ENCODE peak calls at places on chromosomes 7 and 10, in ten cellular contexts. One of them, this sample, is unnamed.

GRCh38 chr7:127017196-127017595 is 235.5 kb downstream of the GRM8 start:
- DNase-seq in lower lobe of right lung: no peak
- DNase-seq in GM23338: no peak
- DNase-seq in cardiac muscle cell: no peak
- DNase-seq in naive thymus-derived CD4-positive, alpha-beta T cell: no peak
- DNase-seq in tibial nerve: no peak
- DNase-seq in CD8-positive, alpha-beta memory T cell: no peak
- DNase-seq in spleen: no peak
- DNase-seq in effector memory CD4-positive, alpha-beta T cell: no peak
- DNase-seq in ovary: no peak
- DNase-seq in this sample: no peak

GRCh38 chr10:105797234-105797890 is 1156.3 kb downstream of the SORCS3 start:
- DNase-seq in ovary: no peak
- DNase-seq in effector memory CD4-positive, alpha-beta T cell: no peak
- DNase-seq in GM23338: peak; percentile 69
- DNase-seq in spleen: no peak
- DNase-seq in tibial nerve: no peak
- DNase-seq in cardiac muscle cell: peak; percentile 51
- DNase-seq in lower lobe of right lung: no peak
- DNase-seq in CD8-positive, alpha-beta memory T cell: no peak
- DNase-seq in naive thymus-derived CD4-positive, alpha-beta T cell: no peak
- DNase-seq in this sample: no peak

GRCh38 chr10:13450078-13450477 is 78.7 kb downstream of the BEND7 start:
- DNase-seq in naive thymus-derived CD4-positive, alpha-beta T cell: no peak
- DNase-seq in ovary: no peak
- DNase-seq in spleen: no peak
- DNase-seq in GM23338: no peak
- DNase-seq in CD8-positive, alpha-beta memory T cell: no peak
- DNase-seq in effector memory CD4-positive, alpha-beta T cell: no peak
- DNase-seq in cardiac muscle cell: no peak
- DNase-seq in tibial nerve: no peak
- DNase-seq in lower lobe of right lung: no peak
- DNase-seq in this sample: no peak

GRCh38 chr10:18777258-18777657 is 118.0 kb downstream of the ARL5B start:
- DNase-seq in CD8-positive, alpha-beta memory T cell: no peak
- DNase-seq in tibial nerve: no peak
- DNase-seq in effector memory CD4-positive, alpha-beta T cell: no peak
- DNase-seq in ovary: no peak
- DNase-seq in naive thymus-derived CD4-positive, alpha-beta T cell: no peak
- DNase-seq in lower lobe of right lung: no peak
- DNase-seq in spleen: no peak
- DNase-seq in GM23338: no peak
- DNase-seq in cardiac muscle cell: no peak
- DNase-seq in this sample: no peak

GRCh38 chr10:62010366-62010765 is 108.9 kb downstream of the ARID5B start:
- DNase-seq in naive thymus-derived CD4-positive, alpha-beta T cell: no peak
- DNase-seq in cardiac muscle cell: no peak
- DNase-seq in GM23338: no peak
- DNase-seq in CD8-positive, alpha-beta memory T cell: no peak
- DNase-seq in spleen: no peak
- DNase-seq in effector memory CD4-positive, alpha-beta T cell: no peak
- DNase-seq in ovary: no peak
- DNase-seq in tibial nerve: no peak
- DNase-seq in lower lobe of right lung: no peak
- DNase-seq in this sample: no peak

GRCh38 chr7:146067880-146068279 is 48.7 kb upstream of the CNTNAP2 start:
- DNase-seq in GM23338: no peak
- DNase-seq in ovary: no peak
- DNase-seq in CD8-positive, alpha-beta memory T cell: no peak
- DNase-seq in tibial nerve: no peak
- DNase-seq in naive thymus-derived CD4-positive, alpha-beta T cell: no peak
- DNase-seq in spleen: no peak
- DNase-seq in lower lobe of right lung: no peak
- DNase-seq in effector memory CD4-positive, alpha-beta T cell: no peak
- DNase-seq in cardiac muscle cell: peak; percentile 77
- DNase-seq in this sample: peak; percentile 32

GRCh38 chr10:94042001-94042813 is 48.5 kb downstream of the PLCE1 start:
- DNase-seq in CD8-positive, alpha-beta memory T cell: no peak
- DNase-seq in GM23338: peak; percentile 61
- DNase-seq in cardiac muscle cell: no peak
- DNase-seq in spleen: no peak
- DNase-seq in naive thymus-derived CD4-positive, alpha-beta T cell: no peak
- DNase-seq in effector memory CD4-positive, alpha-beta T cell: no peak
- DNase-seq in ovary: no peak
- DNase-seq in tibial nerve: no peak
- DNase-seq in lower lobe of right lung: no peak
- DNase-seq in this sample: no peak

GRCh38 chr10:73907841-73908517 is 3.0 kb upstream of the PLAU start:
- DNase-seq in cardiac muscle cell: no peak
- DNase-seq in spleen: no peak
- DNase-seq in effector memory CD4-positive, alpha-beta T cell: no peak
- DNase-seq in ovary: no peak
- DNase-seq in GM23338: no peak
- DNase-seq in lower lobe of right lung: peak; percentile 67
- DNase-seq in tibial nerve: peak; percentile 50
- DNase-seq in CD8-positive, alpha-beta memory T cell: no peak
- DNase-seq in naive thymus-derived CD4-positive, alpha-beta T cell: no peak
- DNase-seq in this sample: no peak

DNA sequence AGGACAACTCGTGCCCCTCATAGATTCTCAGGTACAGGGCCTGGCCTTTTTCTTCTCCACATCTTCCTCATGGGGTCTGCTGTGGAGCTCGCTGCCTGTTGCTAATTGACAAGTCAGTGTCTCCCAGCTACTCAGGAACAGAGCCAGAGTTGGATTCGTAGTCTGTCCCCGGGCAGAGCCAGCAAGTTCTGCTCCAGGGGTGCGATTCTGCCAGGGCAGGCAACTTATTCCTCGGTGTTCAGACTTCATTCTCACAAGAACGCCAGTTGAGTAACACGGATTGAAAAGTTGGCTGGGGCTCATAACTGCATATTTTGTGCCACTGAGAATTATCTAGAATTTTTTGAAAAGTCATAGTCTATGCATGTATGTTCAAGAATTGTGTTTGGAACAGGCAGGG is 336.7 kb upstream of the NPVF start:
- DNase-seq in effector memory CD4-positive, alpha-beta T cell: no peak
- DNase-seq in ovary: no peak
- DNase-seq in cardiac muscle cell: no peak
- DNase-seq in tibial nerve: peak; percentile 21
- DNase-seq in CD8-positive, alpha-beta memory T cell: no peak
- DNase-seq in lower lobe of right lung: no peak
- DNase-seq in GM23338: no peak
- DNase-seq in naive thymus-derived CD4-positive, alpha-beta T cell: no peak
- DNase-seq in spleen: no peak
- DNase-seq in this sample: peak; percentile 59
- H3K4me3 ChIP-seq in effector memory CD4-positive, alpha-beta T cell: no peak overlapping the region
- H3K4me3 ChIP-seq in ovary: no peak overlapping the region
- H3K4me3 ChIP-seq in cardiac muscle cell: no peak overlapping the region
- H3K4me3 ChIP-seq in tibial nerve: no peak overlapping the region
- H3K4me3 ChIP-seq in CD8-positive, alpha-beta memory T cell: no peak overlapping the region
- H3K4me3 ChIP-seq in lower lobe of right lung: no peak overlapping the region
- H3K4me3 ChIP-seq in GM23338: no peak overlapping the region
- H3K4me3 ChIP-seq in naive thymus-derived CD4-positive, alpha-beta T cell: no peak overlapping the region
- H3K4me3 ChIP-seq in spleen: no peak overlapping the region
- H3K4me3 ChIP-seq in this sample: no peak overlapping the region

DNA sequence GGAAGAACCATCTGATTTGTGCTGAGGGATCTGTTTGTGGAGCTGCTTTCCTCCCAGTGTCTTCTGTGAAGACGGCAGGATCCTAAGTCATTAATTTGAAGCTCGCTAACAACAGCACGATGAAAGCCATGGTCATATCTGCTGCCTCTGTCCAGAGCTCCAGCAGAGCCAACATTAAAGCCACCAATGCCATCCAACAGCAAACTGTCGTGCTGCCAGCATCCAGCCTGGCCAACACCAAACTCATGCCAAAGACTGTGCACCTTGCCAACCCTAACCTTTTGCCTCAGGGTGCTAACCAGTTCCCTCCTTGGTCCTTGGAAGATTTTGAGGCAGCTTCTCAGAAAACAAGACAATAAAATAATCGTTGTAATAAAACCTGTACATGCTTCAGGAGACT is 36.2 kb downstream of the HTR5A start:
- DNase-seq in cardiac muscle cell: no peak
- DNase-seq in ovary: no peak
- DNase-seq in spleen: no peak
- DNase-seq in CD8-positive, alpha-beta memory T cell: no peak
- DNase-seq in lower lobe of right lung: no peak
- DNase-seq in tibial nerve: no peak
- DNase-seq in naive thymus-derived CD4-positive, alpha-beta T cell: no peak
- DNase-seq in GM23338: no peak
- DNase-seq in effector memory CD4-positive, alpha-beta T cell: no peak
- DNase-seq in this sample: no peak
- H3K27ac ChIP-seq in cardiac muscle cell: no peak overlapping the region
- H3K27ac ChIP-seq in ovary: no peak overlapping the region
- H3K27ac ChIP-seq in spleen: no peak overlapping the region
- H3K27ac ChIP-seq in CD8-positive, alpha-beta memory T cell: no peak overlapping the region
- H3K27ac ChIP-seq in lower lobe of right lung: no peak overlapping the region
- H3K27ac ChIP-seq in tibial nerve: no peak overlapping the region
- H3K27ac ChIP-seq in naive thymus-derived CD4-positive, alpha-beta T cell: no peak overlapping the region
- H3K27ac ChIP-seq in GM23338: no peak overlapping the region
- H3K27ac ChIP-seq in effector memory CD4-positive, alpha-beta T cell: no peak overlapping the region
- H3K27ac ChIP-seq in this sample: no peak overlapping the region

DNA sequence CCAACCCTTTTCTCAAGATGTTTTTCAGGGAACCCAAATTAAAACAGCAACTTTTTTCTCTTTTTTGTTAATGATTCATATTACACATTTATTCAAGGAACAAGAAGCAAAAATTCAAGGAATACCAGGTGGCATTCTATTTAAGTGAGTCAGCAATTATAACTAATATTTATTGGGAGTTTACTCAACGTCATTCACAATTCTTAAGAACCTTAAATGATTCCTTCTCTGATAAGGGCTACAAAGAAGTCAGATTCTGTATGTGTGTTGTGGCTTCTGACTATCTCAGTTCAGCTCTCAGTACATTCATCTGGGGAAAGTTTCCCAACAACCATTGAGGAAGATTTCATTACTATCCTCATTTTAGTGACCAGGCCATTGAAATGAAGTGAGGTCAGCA is 470.7 kb upstream of the AKR1E2 start:
- DNase-seq in CD8-positive, alpha-beta memory T cell: no peak
- DNase-seq in tibial nerve: no peak
- DNase-seq in effector memory CD4-positive, alpha-beta T cell: no peak
- DNase-seq in lower lobe of right lung: no peak
- DNase-seq in cardiac muscle cell: no peak
- DNase-seq in ovary: no peak
- DNase-seq in spleen: no peak
- DNase-seq in GM23338: no peak
- DNase-seq in naive thymus-derived CD4-positive, alpha-beta T cell: no peak
- DNase-seq in this sample: no peak
- H3K4me1 ChIP-seq in CD8-positive, alpha-beta memory T cell: no peaks in the 10 kb centered on the region
- H3K4me1 ChIP-seq in tibial nerve: no peaks in the 10 kb centered on the region
- H3K4me1 ChIP-seq in effector memory CD4-positive, alpha-beta T cell: no peaks in the 10 kb centered on the region
- H3K4me1 ChIP-seq in lower lobe of right lung: peaks cover 7% of the 10 kb centered on the region
- H3K4me1 ChIP-seq in cardiac muscle cell: peaks cover 5% of the 10 kb centered on the region
- H3K4me1 ChIP-seq in ovary: no peaks in the 10 kb centered on the region
- H3K4me1 ChIP-seq in spleen: no peaks in the 10 kb centered on the region
- H3K4me1 ChIP-seq in GM23338: peaks cover 6% of the 10 kb centered on the region
- H3K4me1 ChIP-seq in naive thymus-derived CD4-positive, alpha-beta T cell: no peaks in the 10 kb centered on the region
- H3K4me1 ChIP-seq in this sample: peaks cover 3% of the 10 kb centered on the region

GRCh38 chr7:117086788-117087187 is 133.5 kb downstream of the ST7 start:
- DNase-seq in tibial nerve: no peak
- DNase-seq in CD8-positive, alpha-beta memory T cell: no peak
- DNase-seq in lower lobe of right lung: no peak
- DNase-seq in ovary: no peak
- DNase-seq in effector memory CD4-positive, alpha-beta T cell: no peak
- DNase-seq in spleen: no peak
- DNase-seq in GM23338: no peak
- DNase-seq in naive thymus-derived CD4-positive, alpha-beta T cell: no peak
- DNase-seq in cardiac muscle cell: no peak
- DNase-seq in this sample: no peak
- H3K4me3 ChIP-seq in tibial nerve: no peak overlapping the region
- H3K4me3 ChIP-seq in CD8-positive, alpha-beta memory T cell: no peak overlapping the region
- H3K4me3 ChIP-seq in lower lobe of right lung: no peak overlapping the region
- H3K4me3 ChIP-seq in ovary: no peak overlapping the region
- H3K4me3 ChIP-seq in effector memory CD4-positive, alpha-beta T cell: no peak overlapping the region
- H3K4me3 ChIP-seq in spleen: no peak overlapping the region
- H3K4me3 ChIP-seq in GM23338: no peak overlapping the region
- H3K4me3 ChIP-seq in naive thymus-derived CD4-positive, alpha-beta T cell: no peak overlapping the region
- H3K4me3 ChIP-seq in cardiac muscle cell: no peak overlapping the region
- H3K4me3 ChIP-seq in this sample: no peak overlapping the region

DNA sequence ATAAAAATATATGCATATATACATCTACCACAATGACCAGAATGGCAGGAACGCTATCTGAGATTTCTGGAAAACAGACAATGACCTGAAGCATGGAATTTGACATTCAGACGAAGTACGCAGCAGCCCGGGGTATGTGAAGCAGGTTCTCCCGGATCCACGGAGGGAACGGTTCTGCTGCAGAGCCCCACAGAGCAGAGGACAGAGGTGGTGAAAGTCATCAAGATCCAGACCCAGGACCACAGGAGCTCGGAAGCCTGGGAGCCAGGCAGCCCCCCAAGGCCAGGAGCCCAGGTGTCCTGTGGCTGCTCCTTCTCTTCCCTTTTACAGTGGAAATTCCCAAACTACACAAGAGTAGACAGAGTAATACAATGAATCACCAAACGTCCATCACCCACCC is 42.1 kb upstream of the DNAAF5 start:
- DNase-seq in tibial nerve: no peak
- DNase-seq in naive thymus-derived CD4-positive, alpha-beta T cell: no peak
- DNase-seq in ovary: no peak
- DNase-seq in effector memory CD4-positive, alpha-beta T cell: no peak
- DNase-seq in GM23338: no peak
- DNase-seq in cardiac muscle cell: no peak
- DNase-seq in CD8-positive, alpha-beta memory T cell: no peak
- DNase-seq in lower lobe of right lung: no peak
- DNase-seq in spleen: peak; percentile 55
- DNase-seq in this sample: no peak
- H3K27ac ChIP-seq in tibial nerve: no peak overlapping the region
- H3K27ac ChIP-seq in naive thymus-derived CD4-positive, alpha-beta T cell: no peak overlapping the region
- H3K27ac ChIP-seq in ovary: no peak overlapping the region
- H3K27ac ChIP-seq in effector memory CD4-positive, alpha-beta T cell: no peak overlapping the region
- H3K27ac ChIP-seq in GM23338: no peak overlapping the region
- H3K27ac ChIP-seq in cardiac muscle cell: no peak overlapping the region
- H3K27ac ChIP-seq in CD8-positive, alpha-beta memory T cell: no peak overlapping the region
- H3K27ac ChIP-seq in lower lobe of right lung: no peak overlapping the region
- H3K27ac ChIP-seq in spleen: no peak overlapping the region
- H3K27ac ChIP-seq in this sample: no peak overlapping the region

This sample was measured in right cardiac atrium.